ENCODE peak calls at places on chromosomes 5 and 9, in four cellular contexts. U is H9, O is mesendoderm, T is IMR-90. H is an unnamed sample.

GRCh38 chr5:72244862-72245371 is 75.1 kb downstream of the MRPS27 start:
- DNase-seq in U (peak; percentile 57), O (peak; percentile 81), T (peak; percentile 61), H (no peak)

GRCh38 chr9:106324596-106325280 is 538.2 kb upstream of the ZNF462 start:
- DNase-seq in U (no peak), O (no peak), T (no peak), H (no peak)

GRCh38 chr9:88535932-88536324 is 950 bp downstream of the NXNL2 start:
- DNase-seq in U (no peak), O (no peak), T (peak; percentile 31), H (no peak)

GRCh38 chr5:79488058-79488457 is 25.9 kb downstream of the HOMER1 start:
- DNase-seq in U (no peak), O (no peak), T (no peak), H (no peak)

GRCh38 chr9:6819112-6819511 is 61.3 kb downstream of the KDM4C start:
- DNase-seq in U (no peak), O (no peak), T (no peak), H (no peak)

GRCh38 chr5:76351577-76351976 is 51.5 kb upstream of the IQGAP2 start:
- DNase-seq in U (no peak), O (no peak), T (no peak), H (no peak)

GRCh38 chr5:93107828-93108520 is 473.0 kb downstream of the NR2F1-AS1 start:
- DNase-seq in U (no peak), O (no peak), T (no peak), H (no peak)

GRCh38 chr5:63127054-63127453 is 548.4 kb downstream of the LRRC70 start:
- DNase-seq in U (no peak), O (peak; percentile 24), T (peak; percentile 26), H (no peak)

GRCh38 chr5:51411917-51412316 is 28.7 kb downstream of the ISL1 start:
- DNase-seq in U (no peak), O (no peak), T (no peak), H (no peak)

GRCh38 chr5:111043712-111044506 is 27.6 kb upstream of the TSLP start:
- DNase-seq in U (peak; percentile 32), O (peak; percentile 70), T (peak; percentile 87), H (peak; percentile 47)

GRCh38 chr5:108258001-108258400 is 123.9 kb downstream of the FBXL17 start:
- DNase-seq in U (no peak), O (no peak), T (peak; percentile 11), H (no peak)

GRCh38 chr5:127648997-127649550 is at the start of gene CTXN3:
- DNase-seq in U (no peak), O (no peak), T (no peak), H (no peak)

GRCh38 chr5:176573564-176574296 is 24.6 kb downstream of the CDHR2 start:
- DNase-seq in U (peak; percentile 80), O (peak; percentile 60), T (peak; percentile 32), H (peak; percentile 96)

GRCh38 chr5:38011641-38012188 is 171.9 kb upstream of the GDNF start:
- DNase-seq in U (no peak), O (no peak), T (no peak), H (no peak)

GRCh38 chr5:135472141-135472540 is 20.0 kb upstream of the TIFAB start:
- DNase-seq in U (no peak), O (no peak), T (no peak), H (no peak)

GRCh38 chr5:64532657-64533056 is 26.8 kb downstream of the RGS7BP start:
- DNase-seq in U (no peak), O (peak; percentile 3), T (no peak), H (no peak)

GRCh38 chr5:120413706-120414105 is 50.4 kb upstream of the PRR16 start:
- DNase-seq in U (no peak), O (no peak), T (no peak), H (no peak)

GRCh38 chr5:151214614-151215545 is 9.0 kb downstream of the CCDC69 start:
- DNase-seq in U (no peak), O (no peak), T (no peak), H (no peak)

DNA sequence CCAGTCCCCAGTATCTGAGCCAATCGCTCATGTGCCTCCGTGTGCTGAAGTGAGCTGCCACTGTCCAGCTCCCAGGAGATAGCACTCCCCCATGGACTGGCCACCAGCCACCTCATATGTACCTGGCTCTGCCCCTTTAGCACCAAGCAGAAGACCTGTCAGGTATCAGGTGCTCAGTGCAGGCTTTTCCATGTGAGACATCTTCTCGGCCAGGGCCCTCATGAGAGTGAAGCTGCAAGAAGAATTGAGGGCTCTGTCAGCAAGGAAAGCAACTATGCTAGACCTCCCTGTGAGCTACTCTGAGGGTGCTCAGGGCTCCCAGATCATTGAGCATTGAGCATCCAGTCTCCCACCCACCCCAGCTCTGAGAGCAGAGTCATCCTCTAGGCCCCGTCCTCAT is 264.2 kb upstream of the ADAMTS16 start:
- DNase-seq in U (no peak), O (no peak), T (no peak), H (no peak)
- H3K4me1 ChIP-seq in U (no peaks in the 10 kb centered on the region), O (no peaks in the 10 kb centered on the region), T (no peaks in the 10 kb centered on the region), H (no peaks in the 10 kb centered on the region)

DNA sequence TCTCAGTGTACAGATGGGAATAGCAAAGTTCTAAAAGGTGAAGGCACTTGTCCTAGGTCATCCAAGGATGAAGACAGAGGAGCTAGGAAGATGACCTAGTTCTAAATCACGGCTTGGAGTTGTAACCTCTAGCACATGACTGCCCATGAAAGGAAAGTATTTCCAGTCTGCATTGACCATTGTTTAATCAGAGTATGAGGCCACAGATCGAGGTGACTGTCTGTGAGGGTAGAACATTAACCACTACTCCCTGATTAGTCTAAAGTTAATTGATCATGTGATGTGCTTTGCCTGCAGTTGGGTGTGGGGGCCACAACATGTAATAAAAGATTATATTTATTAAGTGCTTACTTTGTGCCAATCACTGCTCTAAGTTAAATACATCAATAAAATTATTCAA is 732 bp upstream of the TNFSF15 start:
- DNase-seq in U (no peak), O (no peak), T (no peak), H (no peak)
- H3K56ac ChIP-seq in U (no peak overlapping the region), O (no peak overlapping the region), T (no peak overlapping the region), H (no peak overlapping the region)

GRCh38 chr5:158698768-158699167 is 400.9 kb downstream of the EBF1 start:
- DNase-seq in U (no peak), O (no peak), T (no peak), H (no peak)
- H3K4me1 ChIP-seq in U (peaks cover 15% of the 10 kb centered on the region), O (no peaks in the 10 kb centered on the region), T (peaks cover 2% of the 10 kb centered on the region), H (peaks cover 8% of the 10 kb centered on the region)

GRCh38 chr5:179326176-179326997 is 18.9 kb downstream of the ADAMTS2 start:
- DNase-seq in U (peak; percentile 78), O (peak; percentile 69), T (peak; percentile 58), H (no peak)

GRCh38 chr5:179325296-179326031 is 19.8 kb downstream of the ADAMTS2 start:
- DNase-seq in U (no peak), O (no peak), T (no peak), H (no peak)

GRCh38 chr5:179327026-179327735 is 18.1 kb downstream of the ADAMTS2 start:
- DNase-seq in U (no peak), O (no peak), T (no peak), H (no peak)

GRCh38 chr5:179323026-179323571 is 22.2 kb downstream of the ADAMTS2 start:
- DNase-seq in U (no peak), O (no peak), T (no peak), H (no peak)

DNA sequence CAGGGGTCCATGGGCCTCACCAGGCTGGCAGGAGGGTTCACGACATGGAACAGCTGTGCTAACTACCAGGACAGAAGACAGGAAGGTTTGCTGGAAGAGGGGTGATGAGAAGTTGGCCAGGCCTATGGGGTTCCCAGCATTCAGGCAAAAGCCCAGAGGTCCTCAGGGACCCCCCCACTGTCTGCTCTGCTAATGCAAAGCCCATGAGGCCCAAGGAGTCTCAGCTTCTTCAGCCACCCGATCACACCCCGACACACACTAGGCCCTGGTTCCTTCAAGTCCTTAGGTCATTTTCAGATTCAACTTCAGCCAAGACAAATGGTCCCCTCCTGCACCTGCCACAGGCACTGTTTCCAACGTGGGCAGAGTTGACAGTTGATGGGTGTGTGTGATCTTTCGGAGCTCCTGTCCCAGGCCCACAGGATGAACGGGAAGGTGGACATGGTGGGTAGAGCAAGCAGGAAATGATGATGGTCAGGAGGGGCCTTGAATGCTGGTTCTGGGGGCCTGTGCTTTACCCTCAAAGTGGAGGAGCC is 20.4 kb downstream of the ADAMTS2 start:
- DNase-seq in U (no peak), O (no peak), T (no peak), H (no peak)
- H3K56ac ChIP-seq in U (no peak overlapping the region), O (no peak overlapping the region), T (no peak overlapping the region), H (no peak overlapping the region)

GRCh38 chr5:43290726-43291125 is 22.5 kb downstream of the HMGCS1 start:
- DNase-seq in U (no peak), O (no peak), T (no peak), H (no peak)
- H3K4me1 ChIP-seq in U (no peaks in the 10 kb centered on the region), O (no peaks in the 10 kb centered on the region), T (peaks cover 4% of the 10 kb centered on the region), H (no peaks in the 10 kb centered on the region)